ENCODE peak calls at places on chromosomes 2 and 18, in eight cellular contexts. U is CD8-positive, alpha-beta T cell; Q is natural killer cell; J is HFF-Myc; C is islet precursor cell; B is G401; K is activated naive CD4-positive, alpha-beta T cell treated with anti-CD3 and anti-CD28 coated beads, Interleukin-2, amount 10 ng/mL, durations not matched to agents 7 days and 5 days; P is effector CD4-positive, alpha-beta T cell. R is an unnamed sample.

GRCh38 chr2:47072728-47073191 is 82.3 kb downstream of the STPG4 start:
- DNase-seq in Q (no peak), K (no peak), P (no peak), B (no peak), J (no peak), U (no peak), C (no peak), R (no peak)

GRCh38 chr2:218995972-218996644 is 2.9 kb upstream of the CRYBA2 start:
- DNase-seq in B (peak), P (peak), K (peak), C (peak), J (peak), Q (peak), U (peak), R (peak)

GRCh38 chr2:1318366-1319009 is 94.8 kb upstream of the TPO start:
- DNase-seq in C (no peak), Q (no peak), J (no peak), B (no peak), K (no peak), P (no peak), U (no peak), R (no peak)

GRCh38 chr2:20221169-20221938 is 3.6 kb downstream of the SDC1 start:
- DNase-seq in U (no peak), Q (no peak), K (no peak), P (no peak), J (no peak), C (no peak), B (no peak), R (no peak)

GRCh38 chr2:142805244-142805643 is 72.2 kb upstream of the KYNU start:
- DNase-seq in P (no peak), B (no peak), U (no peak), C (no peak), Q (no peak), K (no peak), J (no peak), R (no peak)

GRCh38 chr18:34661464-34662087 is 48.5 kb upstream of the DTNA start:
- DNase-seq in K (no peak), P (no peak), U (no peak), B (peak), J (peak), Q (no peak), C (no peak), R (no peak)

GRCh38 chr2:175147196-175147595 is 20.8 kb downstream of the ATF2 start:
- DNase-seq in B (no peak), Q (no peak), P (no peak), C (no peak), K (no peak), J (no peak), U (no peak), R (no peak)

GRCh38 chr2:2291500-2292260 is 39.4 kb downstream of the MYT1L start:
- DNase-seq in U (no peak), Q (no peak), C (peak), B (peak), P (no peak), J (no peak), K (no peak), R (no peak)

GRCh38 chr2:95298471-95299111 is 1.4 kb downstream of the KCNIP3 start:
- DNase-seq in B (peak), J (no peak), Q (no peak), C (no peak), K (no peak), P (no peak), U (no peak), R (no peak)

GRCh38 chr2:36698978-36699377 is 2.5 kb downstream of the VIT start:
- DNase-seq in U (no peak), Q (no peak), C (no peak), J (no peak), P (no peak), B (no peak), K (no peak), R (no peak)

GRCh38 chr18:13539843-13540535 is 186.4 kb downstream of the FAM210A start:
- DNase-seq in J (no peak), P (no peak), B (no peak), U (no peak), C (peak), K (no peak), Q (no peak), R (no peak)

GRCh38 chr2:45169339-45170190 is 160.3 kb upstream of the SIX2 start:
- DNase-seq in J (no peak), U (no peak), B (no peak), Q (no peak), P (no peak), K (no peak), C (peak), R (no peak)

GRCh38 chr2:143300531-143300930 is 171.3 kb downstream of the ARHGAP15 start:
- DNase-seq in K (no peak), P (no peak), U (no peak), B (no peak), C (no peak), J (no peak), Q (no peak), R (no peak)

GRCh38 chr18:78542204-78542603 is 437.4 kb upstream of the SALL3 start:
- DNase-seq in K (no peak), B (peak), C (peak), U (no peak), J (no peak), P (no peak), Q (no peak), R (no peak)

GRCh38 chr2:236997086-236997485 is 88.6 kb upstream of the COPS8 start:
- DNase-seq in J (no peak), B (no peak), P (no peak), C (no peak), Q (no peak), U (no peak), K (no peak), R (no peak)

GRCh38 chr2:20494246-20494645 is 47.4 kb downstream of the RHOB start:
- DNase-seq in K (no peak), Q (no peak), J (no peak), P (no peak), U (no peak), C (no peak), B (no peak), R (no peak)

GRCh38 chr18:79540914-79541301 is 138.7 kb upstream of the CTDP1 start:
- DNase-seq in Q (peak), P (no peak), J (no peak), U (no peak), K (no peak), B (no peak), C (peak), R (no peak)

GRCh38 chr2:239749272-239749873 is 275.8 kb downstream of the NDUFA10 start:
- DNase-seq in P (no peak), C (no peak), J (no peak), B (no peak), K (no peak), U (no peak), Q (no peak), R (no peak)

GRCh38 chr2:240629968-240630770 is 4.9 kb downstream of the GPR35 start:
- DNase-seq in P (no peak), C (peak), K (peak), B (peak), U (no peak), Q (peak), J (no peak), R (no peak)

GRCh38 chr2:213551526-213551925 is 267.3 kb downstream of the SPAG16 start:
- DNase-seq in J (no peak), Q (no peak), U (no peak), C (no peak), P (no peak), B (no peak), K (no peak), R (no peak)

GRCh38 chr2:120398051-120398960 is 52.4 kb downstream of the INHBB start:
- DNase-seq in C (peak), J (no peak), Q (no peak), B (no peak), P (no peak), U (no peak), K (peak), R (peak)

GRCh38 chr2:241701155-241701404 is 759 bp upstream of the ING5 start:
- DNase-seq in J (peak), K (no peak), B (peak), Q (no peak), P (no peak), U (no peak), C (no peak), R (no peak)

GRCh38 chr2:240469239-240469636 is 33.8 kb downstream of the GPC1 start:
- DNase-seq in P (no peak), U (no peak), B (no peak), Q (peak), J (no peak), K (no peak), C (peak), R (peak)

GRCh38 chr2:119598576-119598975 is 54.3 kb downstream of the CFAP221 start:
- DNase-seq in B (no peak), U (no peak), P (no peak), Q (no peak), C (no peak), J (no peak), K (no peak), R (no peak)

GRCh38 chr2:101145406-101145805 is 5.8 kb downstream of the TBC1D8 start:
- DNase-seq in J (no peak), C (no peak), U (no peak), Q (no peak), B (no peak), P (no peak), K (no peak), R (no peak)

GRCh38 chr18:8763611-8764010 is 58.3 kb downstream of the MTCL1 start:
- DNase-seq in J (no peak), U (no peak), C (no peak), K (no peak), Q (no peak), P (no peak), B (no peak), R (no peak)

GRCh38 chr2:9634121-9634520 is 3.3 kb upstream of the YWHAQ start:
- DNase-seq in C (no peak), J (no peak), B (no peak), Q (no peak), P (no peak), U (no peak), K (no peak), R (no peak)

GRCh38 chr2:99692785-99693184 is 203.0 kb upstream of the REV1 start:
- DNase-seq in K (no peak), P (no peak), J (no peak), C (no peak), U (no peak), Q (no peak), B (no peak), R (no peak)

GRCh38 chr2:27920148-27920885 is 29.8 kb downstream of the BABAM2 start:
- DNase-seq in J (no peak), P (no peak), U (no peak), C (no peak), Q (no peak), B (no peak), K (no peak), R (no peak)

GRCh38 chr2:190062053-190062452 is 476 bp downstream of the MSTN start:
- DNase-seq in J (no peak), P (no peak), B (no peak), U (no peak), K (no peak), Q (no peak), C (no peak), R (no peak)

GRCh38 chr2:85852979-85853498 is 35.8 kb downstream of the ST3GAL5 start:
- DNase-seq in J (no peak), B (no peak), C (no peak), Q (peak), U (peak), K (peak), P (peak), R (peak)

GRCh38 chr18:34837769-34838194 is 127.7 kb downstream of the DTNA start:
- DNase-seq in C (no peak), P (no peak), U (no peak), B (peak), J (no peak), Q (no peak), K (no peak), R (no peak)

GRCh38 chr2:235352541-235352940 is 141.3 kb upstream of the AGAP1 start:
- DNase-seq in B (peak), K (no peak), P (no peak), C (no peak), Q (no peak), J (no peak), U (no peak), R (no peak)

GRCh38 chr2:9002637-9003365 is 683 bp downstream of the MBOAT2 start:
- DNase-seq in J (no peak), U (peak), Q (peak), C (no peak), K (peak), B (peak), P (no peak), R (no peak)

GRCh38 chr2:141021109-141021508 is 1109.7 kb downstream of the LRP1B start:
- DNase-seq in Q (no peak), U (no peak), B (no peak), C (no peak), J (peak), P (no peak), K (no peak), R (no peak)

GRCh38 chr18:56756971-56757370 is 105.8 kb downstream of the WDR7 start:
- DNase-seq in C (no peak), J (no peak), Q (no peak), U (no peak), P (no peak), K (no peak), B (peak), R (no peak)

R was measured in activated CD4-positive, alpha-beta memory T cell treated with anti-CD3 and anti-CD28 coated beads, Interleukin-2, amount 10 ng/mL, durations not matched to agents 7 days and 5 days.